ENCODE peak calls at places on chromosomes 5 and 9, in ten cellular contexts. M is Karpas-422; K is prostate gland; J is vagina; G is adrenal gland; I is left lung; T is GM23338; Y is CD8-positive, alpha-beta memory T cell; V is tibial nerve; D is endodermal cell. S is an unnamed sample.

GRCh38 chr9:15132107-15132506 is 174.9 kb downstream of the TTC39B start:
- DNase-seq in T (no peak), G (no peak), I (no peak), M (no peak), K (no peak), Y (no peak), D (no peak), V (no peak), J (no peak), S (no peak)

GRCh38 chr5:52838306-52839015 is 50.7 kb downstream of the ITGA1 start:
- DNase-seq in T (no peak), Y (no peak), G (no peak), J (no peak), M (no peak), I (no peak), D (no peak), V (no peak), K (no peak), S (no peak)

GRCh38 chr9:21395778-21396717 is 10.8 kb upstream of the IFNA2 start:
- DNase-seq in T (peak; percentile 87), D (peak; percentile 88), K (peak; percentile 22), G (peak; percentile 38), M (peak; percentile 53), I (peak; percentile 54), Y (peak; percentile 38), V (no peak), J (no peak), S (peak; percentile 37)

GRCh38 chr9:109001275-109001676 is 12.0 kb downstream of the CTNNAL1 start:
- DNase-seq in K (no peak), M (no peak), I (no peak), Y (no peak), G (no peak), T (no peak), J (no peak), D (no peak), V (no peak), S (no peak)

GRCh38 chr9:137445275-137445807 is 4.2 kb upstream of the ENTPD8 start:
- DNase-seq in K (peak; percentile 64), M (peak; percentile 94), T (peak; percentile 86), J (no peak), G (peak; percentile 85), Y (peak; percentile 81), V (peak; percentile 79), I (peak; percentile 84), D (peak; percentile 94), S (peak; percentile 69)

GRCh38 chr9:76576344-76576743 is 117.4 kb downstream of the GCNT1 start:
- DNase-seq in D (no peak), G (no peak), I (peak; percentile 67), K (no peak), V (no peak), J (no peak), M (peak; percentile 74), Y (peak; percentile 54), T (no peak), S (no peak)

GRCh38 chr9:77769246-77769645 is 121.1 kb upstream of the GNA14 start:
- DNase-seq in J (no peak), Y (no peak), D (no peak), V (no peak), I (no peak), M (no peak), K (no peak), T (no peak), G (no peak), S (no peak)

GRCh38 chr5:96244696-96245095 is 188.4 kb downstream of the PCSK1 start:
- DNase-seq in K (no peak), G (no peak), Y (no peak), J (no peak), I (no peak), D (no peak), M (no peak), V (no peak), T (no peak), S (no peak)

GRCh38 chr5:153187503-153187902 is 303.0 kb upstream of the GRIA1 start:
- DNase-seq in T (no peak), Y (no peak), V (no peak), M (no peak), D (no peak), K (no peak), J (no peak), G (no peak), I (no peak), S (no peak)

GRCh38 chr9:101307041-101307440 is 77.8 kb downstream of the BAAT start:
- DNase-seq in Y (no peak), V (no peak), D (no peak), I (no peak), T (no peak), J (no peak), M (no peak), G (no peak), K (peak; percentile 19), S (no peak)

DNA sequence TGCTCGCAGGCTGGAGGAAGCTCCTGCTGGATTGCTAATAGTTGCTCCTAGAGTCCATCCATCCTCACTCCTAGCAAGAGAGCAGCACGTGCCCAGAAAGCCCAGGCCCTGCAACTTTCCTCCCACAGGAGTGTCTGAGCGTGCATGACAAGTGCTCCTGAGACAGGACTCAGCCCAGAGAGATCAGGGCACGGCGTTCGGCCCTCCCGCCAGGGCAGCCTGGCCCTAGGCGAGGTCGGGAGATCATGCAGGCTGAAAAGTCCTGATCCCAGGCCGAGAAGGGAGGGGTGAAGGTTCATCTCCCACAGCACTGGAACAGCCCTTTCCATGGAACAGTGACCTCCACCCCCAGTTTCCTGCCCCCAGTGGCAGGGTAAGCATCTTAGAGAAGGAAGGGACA is 94.8 kb downstream of the ROR2 start:
- DNase-seq in Y (no peak), G (no peak), M (no peak), T (no peak), D (peak; percentile 48), V (no peak), I (no peak), J (no peak), K (no peak), S (no peak)
- H3K36me3 ChIP-seq in Y (no peaks in the 10 kb centered on the region), G (no peaks in the 10 kb centered on the region), M (no peaks in the 10 kb centered on the region), T (no peaks in the 10 kb centered on the region), D (peaks cover 86% of the 10 kb centered on the region), V (no peaks in the 10 kb centered on the region), I (no peaks in the 10 kb centered on the region), J (no peaks in the 10 kb centered on the region), K (no peaks in the 10 kb centered on the region), S (no peaks in the 10 kb centered on the region)

DNA sequence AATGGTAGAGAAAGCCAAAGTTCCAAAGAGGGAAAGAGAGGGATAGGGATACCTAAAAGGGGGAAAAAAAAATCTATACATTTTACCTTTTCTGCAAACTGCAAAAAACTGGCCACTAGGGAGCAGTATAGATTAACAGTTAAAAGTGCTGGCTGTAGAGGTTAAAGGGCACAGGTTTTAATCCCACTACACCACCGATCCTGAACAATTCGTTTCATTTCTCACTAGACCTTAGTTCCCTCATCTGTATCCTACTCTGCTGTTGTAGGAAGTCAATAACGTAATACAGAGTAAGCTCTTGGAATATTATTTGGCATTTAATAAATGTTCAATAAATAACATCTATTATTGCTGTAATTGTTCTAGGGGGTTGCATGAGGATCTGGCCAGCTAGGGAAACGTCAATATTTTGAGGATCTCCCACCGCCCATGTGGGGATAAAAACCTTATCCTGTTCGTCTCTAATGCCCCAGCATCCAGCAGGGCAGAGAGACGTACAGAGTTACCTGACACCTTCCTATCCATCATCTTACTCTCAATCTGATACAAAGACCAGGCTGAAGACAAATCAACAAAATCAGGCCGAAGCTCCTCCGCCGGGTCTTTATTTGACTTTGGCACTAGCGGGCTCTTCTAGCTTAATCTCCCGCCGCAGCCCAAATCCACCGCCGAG is 762 bp downstream of the CDC26 start:
- DNase-seq in G (peak; percentile 28), M (peak; percentile 85), K (peak; percentile 30), Y (no peak), I (no peak), J (no peak), T (peak; percentile 91), D (no peak), V (no peak), S (no peak)
- H3K4me1 ChIP-seq in G (peaks cover 38% of the 10 kb centered on the region), M (peaks cover 19% of the 10 kb centered on the region), K (no peaks in the 10 kb centered on the region), Y (peaks cover 23% of the 10 kb centered on the region), I (peaks cover 5% of the 10 kb centered on the region), J (peaks cover 31% of the 10 kb centered on the region), T (peaks cover 8% of the 10 kb centered on the region), D (no peaks in the 10 kb centered on the region), V (peaks cover 40% of the 10 kb centered on the region), S (no peaks in the 10 kb centered on the region)

GRCh38 chr5:43701227-43701626 is 98.2 kb downstream of the NNT start:
- DNase-seq in I (no peak), M (no peak), G (no peak), J (no peak), D (no peak), V (no peak), K (no peak), T (no peak), Y (no peak), S (no peak)

GRCh38 chr5:43704243-43704642 is 101.3 kb downstream of the NNT start:
- DNase-seq in G (no peak), M (no peak), T (no peak), J (no peak), K (no peak), D (no peak), Y (no peak), V (no peak), I (no peak), S (no peak)

GRCh38 chr5:43700591-43700990 is 97.6 kb downstream of the NNT start:
- DNase-seq in M (no peak), G (no peak), J (no peak), D (no peak), V (no peak), Y (no peak), T (no peak), K (no peak), I (no peak), S (no peak)

GRCh38 chr5:43702815-43703214 is 99.8 kb downstream of the NNT start:
- DNase-seq in I (no peak), G (no peak), M (no peak), J (no peak), K (no peak), Y (no peak), D (no peak), V (no peak), T (no peak), S (no peak)

GRCh38 chr5:43702293-43702692 is 99.3 kb downstream of the NNT start:
- DNase-seq in I (no peak), G (no peak), T (no peak), J (no peak), K (no peak), D (no peak), V (no peak), M (no peak), Y (no peak), S (no peak)
- H3K36me3 ChIP-seq in I (no peaks in the 10 kb centered on the region), G (no peaks in the 10 kb centered on the region), T (peaks cover 6% of the 10 kb centered on the region), J (peaks cover 19% of the 10 kb centered on the region), K (no peaks in the 10 kb centered on the region), D (peaks cover 28% of the 10 kb centered on the region), V (peaks cover 19% of the 10 kb centered on the region), M (peaks cover 34% of the 10 kb centered on the region), Y (peaks cover 37% of the 10 kb centered on the region), S (no peaks in the 10 kb centered on the region)

GRCh38 chr9:133786936-133787748 is 49.0 kb upstream of the SARDH start:
- DNase-seq in G (no peak), I (no peak), V (no peak), D (no peak), Y (no peak), T (no peak), K (no peak), J (no peak), M (no peak), S (no peak)
- H3K4me1 ChIP-seq in G (no peaks in the 10 kb centered on the region), I (no peaks in the 10 kb centered on the region), V (peaks cover 33% of the 10 kb centered on the region), D (no peaks in the 10 kb centered on the region), Y (no peaks in the 10 kb centered on the region), T (no peaks in the 10 kb centered on the region), K (no peaks in the 10 kb centered on the region), J (no peaks in the 10 kb centered on the region), M (peaks cover 22% of the 10 kb centered on the region), S (no peaks in the 10 kb centered on the region)

GRCh38 chr9:128611600-128612394 is 44.9 kb downstream of the DYNC2I2 start:
- DNase-seq in D (no peak), J (no peak), V (no peak), M (no peak), G (no peak), Y (no peak), T (no peak), I (no peak), K (no peak), S (no peak)
- H3K36me3 ChIP-seq in D (peaks cover 94% of the 10 kb centered on the region), J (peaks cover 94% of the 10 kb centered on the region), V (peaks cover 100% of the 10 kb centered on the region), M (peaks cover 60% of the 10 kb centered on the region), G (no peaks in the 10 kb centered on the region), Y (peaks cover 90% of the 10 kb centered on the region), T (peaks cover 87% of the 10 kb centered on the region), I (peaks cover 23% of the 10 kb centered on the region), K (peaks cover 46% of the 10 kb centered on the region), S (no peaks in the 10 kb centered on the region)